ENCODE peak calls at places on chromosomes 11 and 22, in eight cellular contexts. Q is LHCN-M2; E is activated T-cell treated with anti-CD3 and anti-CD28 coated beads, Interleukin-2, amount 50 U/mL, for 4 hours; J is adrenal gland; G is ACHN; T is hippocampal formation; Y is GM13976; P is T1000. H is an unnamed sample.
A peak's percentile ranks its signal among the peaks of the same experiment; 100 is the strongest.

GRCh38 chr22:26669060-26669481 is 11.7 kb downstream of the MIAT start:
- DNase-seq in Y (no peak), P (no peak), T (no peak), J (peak; percentile 27), Q (peak; percentile 56), G (peak; percentile 58), E (no peak), H (no peak)

GRCh38 chr22:36816635-36817428 is at the start of gene PVALB:
- DNase-seq in Y (no peak), Q (no peak), P (no peak), G (no peak), E (no peak), J (peak; percentile 29), T (no peak), H (no peak)

GRCh38 chr11:6404341-6405038 is 14.2 kb downstream of the SMPD1 start:
- DNase-seq in Q (no peak), E (peak; percentile 20), Y (no peak), P (no peak), T (peak; percentile 45), J (no peak), G (no peak), H (no peak)

GRCh38 chr11:67629386-67630229 is at the start of gene NUDT8:
- DNase-seq in E (peak; percentile 86), P (peak; percentile 81), J (peak; percentile 90), Q (peak; percentile 66), Y (peak; percentile 90), T (peak; percentile 92), G (peak; percentile 74), H (peak; percentile 51)

GRCh38 chr11:130088909-130089668 is 19.4 kb downstream of the APLP2 start:
- DNase-seq in T (no peak), P (no peak), E (no peak), Q (no peak), Y (no peak), J (no peak), G (no peak), H (no peak)

GRCh38 chr11:116112031-116112935 is 608.1 kb upstream of the CADM1 start:
- DNase-seq in G (no peak), J (no peak), T (no peak), Q (no peak), P (no peak), E (no peak), Y (no peak), H (no peak)

GRCh38 chr22:37234736-37235711 is 9.0 kb downstream of the RAC2 start:
- DNase-seq in Y (no peak), E (no peak), T (no peak), P (no peak), Q (no peak), J (no peak), G (no peak), H (no peak)

GRCh38 chr11:2480874-2481220 is 36.0 kb downstream of the KCNQ1 start:
- DNase-seq in G (no peak), Y (no peak), T (no peak), Q (no peak), J (peak; percentile 30), P (no peak), E (no peak), H (no peak)

GRCh38 chr11:68020575-68020974 is 9.9 kb upstream of the NDUFS8 start:
- DNase-seq in Y (no peak), J (peak; percentile 79), Q (no peak), G (peak; percentile 45), E (no peak), T (peak; percentile 21), P (peak; percentile 32), H (no peak)

GRCh38 chr11:46238078-46238966 is 39.1 kb upstream of the CREB3L1 start:
- DNase-seq in T (no peak), Q (peak; percentile 63), E (peak; percentile 57), J (peak; percentile 90), P (peak; percentile 40), Y (peak; percentile 75), G (peak; percentile 50), H (no peak)

GRCh38 chr11:126149759-126150236 is 61.7 kb downstream of the RPUSD4 start:
- DNase-seq in P (no peak), G (no peak), J (no peak), Y (no peak), Q (no peak), T (no peak), E (no peak), H (no peak)

GRCh38 chr22:44247346-44247745 is 65.4 kb downstream of the SHISAL1 start:
- DNase-seq in J (no peak), Q (no peak), G (no peak), Y (no peak), E (no peak), P (no peak), T (no peak), H (no peak)

H was measured in GM12878.